ENCODE peak calls at places on chromosomes 4 and X, in five cellular contexts. E, O, V, N and K are unnamed samples.

GRCh38 chrX:103918584-103919335 is 43.7 kb upstream of the TMSB15B start:
- DNase-seq in E (peak), N (no peak), V (peak), O (no peak), K (peak)

GRCh38 chr4:138263438-138263837 is 21.3 kb upstream of the SLC7A11 start:
- DNase-seq in O (no peak), V (peak), E (no peak), N (no peak), K (no peak)

GRCh38 chr4:54930226-54930625 is 195.2 kb downstream of the KDR start:
- DNase-seq in V (peak), O (no peak), N (no peak), E (no peak), K (no peak)

GRCh38 chr4:37243722-37244582 is 591 bp upstream of the NWD2 start:
- DNase-seq in O (no peak), N (no peak), V (no peak), E (no peak), K (no peak)

GRCh38 chr4:16717266-16717970 is 181.0 kb downstream of the LDB2 start:
- DNase-seq in E (no peak), N (no peak), V (peak), O (no peak), K (no peak)

GRCh38 chr4:62450740-62451139 is 1250.6 kb downstream of the ADGRL3 start:
- DNase-seq in O (no peak), V (no peak), E (no peak), N (no peak), K (no peak)

GRCh38 chrX:131901581-131901980 is 121.5 kb upstream of the STK26 start:
- DNase-seq in V (no peak), N (no peak), O (no peak), E (no peak), K (no peak)

GRCh38 chrX:112820364-112821308 is 20.0 kb downstream of the AMOT start:
- DNase-seq in O (no peak), V (no peak), N (no peak), E (no peak), K (no peak)

GRCh38 chr4:67615119-67615518 is 56.6 kb downstream of the STAP1 start:
- DNase-seq in O (no peak), E (no peak), N (no peak), V (no peak), K (no peak)

GRCh38 chr4:93693141-93693540 is 135.4 kb upstream of the ATOH1 start:
- DNase-seq in V (no peak), N (no peak), E (no peak), O (no peak), K (no peak)

GRCh38 chr4:40870076-40870624 is 120.4 kb downstream of the NSUN7 start:
- DNase-seq in O (no peak), V (no peak), E (no peak), N (no peak), K (no peak)

GRCh38 chrX:6383488-6383887 is 151.4 kb downstream of the VCX3A start:
- DNase-seq in O (no peak), V (no peak), E (no peak), N (no peak), K (no peak)

GRCh38 chr4:40264497-40264896 is 67.7 kb downstream of the RHOH start:
- DNase-seq in N (no peak), V (peak), E (no peak), O (no peak), K (no peak)

GRCh38 chrX:20595928-20596550 is 329.3 kb upstream of the RPS6KA3 start:
- DNase-seq in N (no peak), V (no peak), E (no peak), O (no peak), K (no peak)

GRCh38 chrX:133985164-133986007 is at the start of gene GPC3:
- DNase-seq in E (no peak), O (no peak), V (peak), N (no peak), K (peak)

GRCh38 chr4:118888666-118889312 is at the start of gene SYNPO2:
- DNase-seq in O (peak), E (peak), V (peak), N (peak), K (peak)
- TF ChIP-seq POLR2A in O (peak), E (no peak), V (peak), N (peak), K (peak)

DNA sequence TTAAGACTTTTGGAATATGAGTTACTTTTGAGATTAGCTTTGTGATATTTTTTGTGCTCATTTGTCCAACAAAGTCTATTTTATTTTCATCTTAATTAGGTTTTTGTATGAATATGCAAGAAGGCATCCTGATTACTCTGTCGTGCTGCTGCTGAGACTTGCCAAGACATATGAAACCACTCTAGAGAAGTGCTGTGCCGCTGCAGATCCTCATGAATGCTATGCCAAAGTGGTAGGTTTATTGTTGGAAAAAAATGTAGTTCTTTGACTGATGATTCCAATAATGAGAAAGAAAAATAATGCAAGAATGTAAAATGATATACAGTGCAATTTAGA is 10.8 kb downstream of the ALB start:
- DNase-seq in E (no peak), V (no peak), O (no peak), N (no peak), K (no peak)
- TF ChIP-seq POLR2A in E (no peak), V (no peak), O (no peak), N (no peak), K (no peak)

GRCh38 chr4:24511371-24512063 is 72.8 kb downstream of the DHX15 start:
- DNase-seq in E (no peak), V (peak), O (no peak), N (no peak), K (no peak)
- TF ChIP-seq POLR2A in E (no peak), V (no peak), O (no peak), N (no peak), K (no peak)

GRCh38 chr4:168831585-168831918 is 178.5 kb downstream of the CBR4 start:
- DNase-seq in O (no peak), N (no peak), E (no peak), V (no peak), K (no peak)

GRCh38 chr4:168835880-168836454 is 174.1 kb downstream of the CBR4 start:
- DNase-seq in O (no peak), N (no peak), E (no peak), V (no peak), K (no peak)

GRCh38 chr4:168831919-168832745 is 177.9 kb downstream of the CBR4 start:
- DNase-seq in V (peak), E (peak), O (peak), N (peak), K (peak)

GRCh38 chr4:168830777-168831512 is 179.1 kb downstream of the CBR4 start:
- DNase-seq in V (no peak), O (no peak), E (no peak), N (no peak), K (no peak)

DNA sequence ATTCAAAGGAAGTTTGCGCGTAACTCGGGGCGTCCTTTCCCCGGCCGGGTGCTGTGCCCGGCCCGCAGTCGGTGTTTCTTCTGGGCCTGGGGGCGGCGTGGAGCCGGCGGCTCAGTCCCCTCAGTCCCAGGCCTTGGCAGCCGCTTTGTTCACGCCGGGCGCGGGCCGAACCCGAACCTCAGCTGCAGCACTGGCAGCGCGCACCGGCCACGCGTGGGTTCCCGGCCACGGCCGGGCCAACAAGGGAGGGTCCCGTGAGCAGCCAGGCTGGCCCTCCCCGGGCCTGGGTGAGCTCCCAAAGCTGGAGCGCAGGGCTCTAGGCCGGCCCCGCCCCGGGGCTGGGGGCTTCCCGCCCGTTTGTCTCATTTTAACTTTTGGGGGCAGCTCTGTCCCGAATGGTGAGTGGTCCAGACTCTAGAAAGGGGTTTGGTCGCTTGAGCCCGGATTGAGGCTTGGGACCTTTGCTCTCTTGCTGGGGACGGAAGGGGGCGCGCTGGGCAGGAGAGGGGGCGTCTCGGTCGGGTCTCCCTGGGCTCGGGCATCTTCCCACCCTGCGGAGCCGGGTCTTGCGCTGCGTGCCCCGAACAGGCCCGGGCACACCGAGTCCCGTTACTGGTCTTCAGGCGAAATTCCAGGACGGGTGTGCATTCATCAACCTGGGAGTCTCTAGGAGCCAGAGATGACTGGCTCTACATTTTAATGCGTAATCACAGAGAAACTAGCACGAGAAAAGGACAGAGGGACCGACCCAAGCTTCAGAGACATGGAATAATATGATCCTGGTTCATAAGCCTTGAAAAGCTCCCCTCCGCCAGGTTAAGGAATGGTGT is 177.1 kb downstream of the CBR4 start:
- DNase-seq in N (no peak), E (peak), V (no peak), O (no peak), K (peak)
- TF ChIP-seq POLR2A in N (no peak), E (no peak), V (peak), O (no peak), K (no peak)